ENCODE peak calls at places on chromosomes 13 and 19, in six cellular contexts. One of them, this sample, is unnamed.

GRCh38 chr13:49579501-49579900 is 5.9 kb downstream of the RCBTB1 start:
- DNase-seq in GM23248: no peak
- DNase-seq in neural progenitor cell: no peak
- DNase-seq in heart left ventricle: no peak
- DNase-seq in PC-3: no peak
- DNase-seq in left ventricle myocardium inferior: no peak
- DNase-seq in this sample: no peak

GRCh38 chr19:43780706-43781525 is at the start of gene KCNN4:
- DNase-seq in GM23248: peak; percentile 85
- DNase-seq in left ventricle myocardium inferior: no peak
- DNase-seq in heart left ventricle: no peak
- DNase-seq in PC-3: peak; percentile 77
- DNase-seq in neural progenitor cell: no peak
- DNase-seq in this sample: no peak

GRCh38 chr19:4749870-4750269 is 26.2 kb upstream of the DPP9 start:
- DNase-seq in neural progenitor cell: no peak
- DNase-seq in PC-3: no peak
- DNase-seq in heart left ventricle: no peak
- DNase-seq in left ventricle myocardium inferior: no peak
- DNase-seq in GM23248: no peak
- DNase-seq in this sample: no peak

GRCh38 chr19:5891572-5891937 is 12.0 kb downstream of the NDUFA11 start:
- DNase-seq in PC-3: no peak
- DNase-seq in left ventricle myocardium inferior: no peak
- DNase-seq in neural progenitor cell: no peak
- DNase-seq in GM23248: no peak
- DNase-seq in heart left ventricle: no peak
- DNase-seq in this sample: no peak

GRCh38 chr13:91054902-91055301 is 292.6 kb upstream of the MIR17HG start:
- DNase-seq in heart left ventricle: no peak
- DNase-seq in neural progenitor cell: no peak
- DNase-seq in PC-3: no peak
- DNase-seq in left ventricle myocardium inferior: no peak
- DNase-seq in GM23248: no peak
- DNase-seq in this sample: no peak

GRCh38 chr19:27776020-27776419 is 1436.9 kb downstream of the UQCRFS1 start:
- DNase-seq in heart left ventricle: no peak
- DNase-seq in PC-3: peak; percentile 25
- DNase-seq in GM23248: peak; percentile 68
- DNase-seq in neural progenitor cell: no peak
- DNase-seq in left ventricle myocardium inferior: no peak
- DNase-seq in this sample: peak; percentile 57

GRCh38 chr19:50046649-50047503 is 21.1 kb downstream of the ZNF473 start:
- DNase-seq in left ventricle myocardium inferior: peak; percentile 42
- DNase-seq in neural progenitor cell: no peak
- DNase-seq in heart left ventricle: peak; percentile 28
- DNase-seq in GM23248: peak; percentile 71
- DNase-seq in PC-3: peak; percentile 34
- DNase-seq in this sample: peak; percentile 73

GRCh38 chr19:38669532-38669931 is 22.1 kb downstream of the ACTN4 start:
- DNase-seq in PC-3: no peak
- DNase-seq in GM23248: no peak
- DNase-seq in neural progenitor cell: no peak
- DNase-seq in left ventricle myocardium inferior: no peak
- DNase-seq in heart left ventricle: no peak
- DNase-seq in this sample: no peak

GRCh38 chr13:100526299-100527030 is 62.1 kb downstream of the GGACT start:
- DNase-seq in neural progenitor cell: peak; percentile 47
- DNase-seq in PC-3: no peak
- DNase-seq in left ventricle myocardium inferior: no peak
- DNase-seq in heart left ventricle: no peak
- DNase-seq in GM23248: no peak
- DNase-seq in this sample: no peak

GRCh38 chr19:5337126-5337525 is 3.5 kb downstream of the PTPRS start:
- DNase-seq in PC-3: no peak
- DNase-seq in GM23248: no peak
- DNase-seq in heart left ventricle: no peak
- DNase-seq in left ventricle myocardium inferior: no peak
- DNase-seq in neural progenitor cell: no peak
- DNase-seq in this sample: no peak

GRCh38 chr19:13099073-13099999 is 3.3 kb downstream of the LYL1 start:
- DNase-seq in neural progenitor cell: peak; percentile 65
- DNase-seq in GM23248: no peak
- DNase-seq in heart left ventricle: peak; percentile 83
- DNase-seq in PC-3: no peak
- DNase-seq in left ventricle myocardium inferior: peak; percentile 81
- DNase-seq in this sample: no peak

GRCh38 chr13:33794576-33794975 is 23.4 kb upstream of the RFC3 start:
- DNase-seq in left ventricle myocardium inferior: no peak
- DNase-seq in PC-3: no peak
- DNase-seq in heart left ventricle: no peak
- DNase-seq in neural progenitor cell: no peak
- DNase-seq in GM23248: peak; percentile 43
- DNase-seq in this sample: no peak

GRCh38 chr19:35205733-35206323 is 22.7 kb downstream of the FAM187B start:
- DNase-seq in heart left ventricle: no peak
- DNase-seq in GM23248: no peak
- DNase-seq in left ventricle myocardium inferior: no peak
- DNase-seq in neural progenitor cell: no peak
- DNase-seq in PC-3: no peak
- DNase-seq in this sample: no peak

GRCh38 chr13:26679411-26679810 is 81.2 kb downstream of the GPR12 start:
- DNase-seq in PC-3: peak; percentile 10
- DNase-seq in GM23248: peak; percentile 72
- DNase-seq in left ventricle myocardium inferior: no peak
- DNase-seq in neural progenitor cell: no peak
- DNase-seq in heart left ventricle: no peak
- DNase-seq in this sample: no peak

GRCh38 chr13:78323040-78323439 is 280.3 kb downstream of the POU4F1 start:
- DNase-seq in left ventricle myocardium inferior: no peak
- DNase-seq in heart left ventricle: no peak
- DNase-seq in PC-3: no peak
- DNase-seq in neural progenitor cell: no peak
- DNase-seq in GM23248: no peak
- DNase-seq in this sample: no peak

GRCh38 chr13:24141333-24141910 is 19.1 kb upstream of the SPATA13 start:
- DNase-seq in PC-3: no peak
- DNase-seq in heart left ventricle: no peak
- DNase-seq in left ventricle myocardium inferior: no peak
- DNase-seq in neural progenitor cell: no peak
- DNase-seq in GM23248: no peak
- DNase-seq in this sample: no peak

GRCh38 chr13:26168276-26168814 is 53.8 kb downstream of the RNF6 start:
- DNase-seq in PC-3: no peak
- DNase-seq in heart left ventricle: no peak
- DNase-seq in left ventricle myocardium inferior: no peak
- DNase-seq in neural progenitor cell: no peak
- DNase-seq in GM23248: peak; percentile 48
- DNase-seq in this sample: no peak

GRCh38 chr13:95481051-95481775 is 71.3 kb upstream of the CLDN10 start:
- DNase-seq in neural progenitor cell: no peak
- DNase-seq in GM23248: peak; percentile 39
- DNase-seq in PC-3: peak; percentile 51
- DNase-seq in heart left ventricle: no peak
- DNase-seq in left ventricle myocardium inferior: no peak
- DNase-seq in this sample: no peak

GRCh38 chr19:57210381-57210780 is 19.1 kb downstream of the ZNF264 start:
- DNase-seq in GM23248: no peak
- DNase-seq in neural progenitor cell: no peak
- DNase-seq in heart left ventricle: no peak
- DNase-seq in PC-3: no peak
- DNase-seq in left ventricle myocardium inferior: no peak
- DNase-seq in this sample: no peak

GRCh38 chr19:49409441-49410029 is 13.7 kb downstream of the PTH2 start:
- DNase-seq in heart left ventricle: no peak
- DNase-seq in PC-3: no peak
- DNase-seq in neural progenitor cell: no peak
- DNase-seq in GM23248: no peak
- DNase-seq in left ventricle myocardium inferior: no peak
- DNase-seq in this sample: no peak

GRCh38 chr13:40777166-40777956 is 6.4 kb upstream of the MRPS31 start:
- DNase-seq in neural progenitor cell: peak; percentile 66
- DNase-seq in GM23248: peak; percentile 72
- DNase-seq in heart left ventricle: no peak
- DNase-seq in left ventricle myocardium inferior: no peak
- DNase-seq in PC-3: peak; percentile 55
- DNase-seq in this sample: peak; percentile 73

GRCh38 chr19:41807176-41807575 is 10.8 kb downstream of the CEACAM3 start:
- DNase-seq in heart left ventricle: no peak
- DNase-seq in GM23248: no peak
- DNase-seq in PC-3: no peak
- DNase-seq in neural progenitor cell: no peak
- DNase-seq in left ventricle myocardium inferior: no peak
- DNase-seq in this sample: no peak

GRCh38 chr13:23715762-23716235 is 145.6 kb downstream of the TNFRSF19 start:
- DNase-seq in GM23248: peak; percentile 13
- DNase-seq in PC-3: peak; percentile 78
- DNase-seq in neural progenitor cell: no peak
- DNase-seq in left ventricle myocardium inferior: no peak
- DNase-seq in heart left ventricle: no peak
- DNase-seq in this sample: peak; percentile 72

GRCh38 chr19:47471381-47471732 is 336 bp downstream of the SLC8A2 start:
- DNase-seq in neural progenitor cell: no peak
- DNase-seq in PC-3: no peak
- DNase-seq in heart left ventricle: no peak
- DNase-seq in GM23248: no peak
- DNase-seq in left ventricle myocardium inferior: no peak
- DNase-seq in this sample: no peak
- H3K4me3 ChIP-seq in neural progenitor cell: peak overlapping the region; percentile 73
- H3K4me3 ChIP-seq in PC-3: no peak overlapping the region
- H3K4me3 ChIP-seq in heart left ventricle: no peak overlapping the region
- H3K4me3 ChIP-seq in GM23248: no peak overlapping the region
- H3K4me3 ChIP-seq in left ventricle myocardium inferior: peak overlapping the region; percentile 36
- H3K4me3 ChIP-seq in this sample: peak overlapping the region; percentile 12

GRCh38 chr13:99350191-99350590 is 43.0 kb upstream of the GPR183 start:
- DNase-seq in PC-3: no peak
- DNase-seq in heart left ventricle: no peak
- DNase-seq in GM23248: no peak
- DNase-seq in neural progenitor cell: no peak
- DNase-seq in left ventricle myocardium inferior: no peak
- DNase-seq in this sample: no peak
- H3K4me1 ChIP-seq in PC-3: peaks cover 8% of the 10 kb centered on the region
- H3K4me1 ChIP-seq in heart left ventricle: no peaks in the 10 kb centered on the region
- H3K4me1 ChIP-seq in GM23248: peaks cover 11% of the 10 kb centered on the region
- H3K4me1 ChIP-seq in neural progenitor cell: no peaks in the 10 kb centered on the region
- H3K4me1 ChIP-seq in left ventricle myocardium inferior: no peaks in the 10 kb centered on the region
- H3K4me1 ChIP-seq in this sample: no peaks in the 10 kb centered on the region

GRCh38 chr19:1568320-1569019 is at the start of gene MEX3D:
- DNase-seq in PC-3: peak; percentile 72
- DNase-seq in GM23248: peak; percentile 88
- DNase-seq in heart left ventricle: peak; percentile 79
- DNase-seq in neural progenitor cell: peak; percentile 90
- DNase-seq in left ventricle myocardium inferior: peak; percentile 81
- DNase-seq in this sample: peak; percentile 83
- H3K4me3 ChIP-seq in PC-3: peak within 1 kb of the TSS; percentile 74
- H3K4me3 ChIP-seq in GM23248: peak within 1 kb of the TSS; percentile 82
- H3K4me3 ChIP-seq in heart left ventricle: peak within 1 kb of the TSS; percentile 74
- H3K4me3 ChIP-seq in neural progenitor cell: peak within 1 kb of the TSS; percentile 76
- H3K4me3 ChIP-seq in left ventricle myocardium inferior: peak within 1 kb of the TSS; percentile 84
- H3K4me3 ChIP-seq in this sample: peak within 1 kb of the TSS; percentile 67

GRCh38 chr13:109743706-109744453 is 42.5 kb downstream of the IRS2 start:
- DNase-seq in left ventricle myocardium inferior: no peak
- DNase-seq in PC-3: peak; percentile 87
- DNase-seq in GM23248: peak; percentile 63
- DNase-seq in heart left ventricle: no peak
- DNase-seq in neural progenitor cell: no peak
- DNase-seq in this sample: peak; percentile 62
- H3K4me1 ChIP-seq in left ventricle myocardium inferior: peaks cover 16% of the 10 kb centered on the region
- H3K4me1 ChIP-seq in PC-3: peaks cover 21% of the 10 kb centered on the region
- H3K4me1 ChIP-seq in GM23248: no peaks in the 10 kb centered on the region
- H3K4me1 ChIP-seq in heart left ventricle: peaks cover 8% of the 10 kb centered on the region
- H3K4me1 ChIP-seq in neural progenitor cell: peaks cover 4% of the 10 kb centered on the region
- H3K4me1 ChIP-seq in this sample: peaks cover 4% of the 10 kb centered on the region

DNA sequence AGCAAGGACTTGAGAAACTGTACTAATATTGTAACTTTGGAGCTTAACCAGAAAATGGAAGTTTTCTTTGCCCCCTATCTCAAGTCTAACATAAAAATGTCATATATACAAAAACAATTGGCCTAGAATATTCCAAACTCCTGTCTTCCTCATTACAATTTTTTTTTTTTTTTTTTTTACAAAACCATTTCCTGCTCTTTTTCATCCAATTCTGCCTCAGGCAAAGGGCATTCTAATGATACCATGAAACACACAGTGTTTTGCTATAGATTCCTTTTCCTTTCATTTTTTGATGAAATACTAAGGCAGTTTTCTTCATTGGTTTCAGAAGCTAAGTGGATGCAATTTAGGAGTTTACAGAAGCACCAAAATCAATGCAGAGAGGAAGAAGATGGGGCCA is 119.7 kb downstream of the LHFPL6 start:
- DNase-seq in GM23248: peak; percentile 53
- DNase-seq in heart left ventricle: no peak
- DNase-seq in PC-3: no peak
- DNase-seq in neural progenitor cell: no peak
- DNase-seq in left ventricle myocardium inferior: no peak
- DNase-seq in this sample: no peak
- H3K4me3 ChIP-seq in GM23248: no peak overlapping the region
- H3K4me3 ChIP-seq in heart left ventricle: no peak overlapping the region
- H3K4me3 ChIP-seq in PC-3: no peak overlapping the region
- H3K4me3 ChIP-seq in neural progenitor cell: no peak overlapping the region
- H3K4me3 ChIP-seq in left ventricle myocardium inferior: no peak overlapping the region
- H3K4me3 ChIP-seq in this sample: no peak overlapping the region

GRCh38 chr19:19098084-19098702 is 34.4 kb downstream of the SLC25A42 start:
- DNase-seq in heart left ventricle: no peak
- DNase-seq in PC-3: peak; percentile 26
- DNase-seq in neural progenitor cell: no peak
- DNase-seq in left ventricle myocardium inferior: no peak
- DNase-seq in GM23248: no peak
- DNase-seq in this sample: no peak
- H3K4me1 ChIP-seq in heart left ventricle: no peaks in the 10 kb centered on the region
- H3K4me1 ChIP-seq in PC-3: no peaks in the 10 kb centered on the region
- H3K4me1 ChIP-seq in neural progenitor cell: no peaks in the 10 kb centered on the region
- H3K4me1 ChIP-seq in left ventricle myocardium inferior: no peaks in the 10 kb centered on the region
- H3K4me1 ChIP-seq in GM23248: no peaks in the 10 kb centered on the region
- H3K4me1 ChIP-seq in this sample: peaks cover 50% of the 10 kb centered on the region

GRCh38 chr19:21022996-21023395 is 2.5 kb downstream of the ZNF430 start:
- DNase-seq in left ventricle myocardium inferior: no peak
- DNase-seq in GM23248: peak; percentile 82
- DNase-seq in PC-3: peak; percentile 66
- DNase-seq in heart left ventricle: no peak
- DNase-seq in neural progenitor cell: no peak
- DNase-seq in this sample: no peak
- H3K4me3 ChIP-seq in left ventricle myocardium inferior: no peak overlapping the region
- H3K4me3 ChIP-seq in GM23248: peak overlapping the region; percentile 96
- H3K4me3 ChIP-seq in PC-3: peak overlapping the region; percentile 81
- H3K4me3 ChIP-seq in heart left ventricle: no peak overlapping the region
- H3K4me3 ChIP-seq in neural progenitor cell: no peak overlapping the region
- H3K4me3 ChIP-seq in this sample: no peak overlapping the region

GRCh38 chr19:1855040-1855827 is 7.0 kb upstream of the REXO1 start:
- DNase-seq in left ventricle myocardium inferior: peak; percentile 93
- DNase-seq in neural progenitor cell: peak; percentile 93
- DNase-seq in PC-3: peak; percentile 38
- DNase-seq in heart left ventricle: peak; percentile 93
- DNase-seq in GM23248: peak; percentile 97
- DNase-seq in this sample: no peak
- H3K4me1 ChIP-seq in left ventricle myocardium inferior: peaks cover 85% of the 10 kb centered on the region
- H3K4me1 ChIP-seq in neural progenitor cell: peaks cover 63% of the 10 kb centered on the region
- H3K4me1 ChIP-seq in PC-3: peaks cover 9% of the 10 kb centered on the region
- H3K4me1 ChIP-seq in heart left ventricle: peaks cover 31% of the 10 kb centered on the region
- H3K4me1 ChIP-seq in GM23248: peaks cover 39% of the 10 kb centered on the region
- H3K4me1 ChIP-seq in this sample: peaks cover 24% of the 10 kb centered on the region